ENCODE peak calls at places on chromosomes 12 and 14, in four cellular contexts. Z is B cell, U is M059J, O is foreskin fibroblast. C is an unnamed sample.

GRCh38 chr12:119666900-119667576 is 895 bp upstream of the PRKAB1 start:
- DNase-seq in Z (no peak), O (no peak), U (no peak), C (no peak)

GRCh38 chr12:120939523-120939922 is 35.4 kb upstream of the SPPL3 start:
- DNase-seq in Z (no peak), U (no peak), O (no peak), C (no peak)

GRCh38 chr12:80912906-80913769 is 24.6 kb downstream of the LIN7A start:
- DNase-seq in O (peak), U (no peak), Z (no peak), C (no peak)

GRCh38 chr14:106790189-106791036 is 1264.0 kb downstream of the TMEM121 start:
- DNase-seq in O (no peak), Z (peak), U (peak), C (peak)

GRCh38 chr14:30223966-30224365 is 296.3 kb upstream of the PRKD1 start:
- DNase-seq in O (no peak), U (peak), Z (no peak), C (no peak)

GRCh38 chr12:125283521-125283920 is 218.3 kb downstream of the AACS start:
- DNase-seq in O (no peak), Z (no peak), U (no peak), C (no peak)

GRCh38 chr12:64691793-64692583 is 67.2 kb downstream of the GNS start:
- DNase-seq in O (peak), Z (no peak), U (no peak), C (no peak)

GRCh38 chr12:22180699-22181098 is 134.7 kb downstream of the CMAS start:
- DNase-seq in Z (no peak), O (no peak), U (no peak), C (no peak)

GRCh38 chr12:72560370-72560769 is 288.2 kb downstream of the TRHDE start:
- DNase-seq in U (no peak), O (no peak), Z (no peak), C (no peak)

GRCh38 chr14:53151867-53152626 is 1.1 kb downstream of the DDHD1 start:
- DNase-seq in Z (peak), U (peak), O (peak), C (peak)

GRCh38 chr14:102360388-102360787 is 2.3 kb downstream of the CINP start:
- DNase-seq in O (no peak), Z (no peak), U (no peak), C (no peak)

GRCh38 chr14:78127233-78127632 is 42.9 kb upstream of the NRXN3 start:
- DNase-seq in U (no peak), O (no peak), Z (no peak), C (no peak)